ENCODE peak calls at places on chromosomes 2 and 18, in ten cellular contexts. One of them, this sample, is unnamed.
A peak's percentile ranks its signal among the peaks of the same experiment; 100 is the strongest.

GRCh38 chr2:148565272-148565894 is 79.2 kb upstream of the EPC2 start:
- DNase-seq in tibial artery: no peak
- DNase-seq in PC-3: peak; percentile 49
- DNase-seq in NB4: peak; percentile 37
- DNase-seq in astrocyte of the spinal cord: no peak
- DNase-seq in GM12864: no peak
- DNase-seq in GM10248: no peak
- DNase-seq in neural progenitor cell: peak; percentile 30
- DNase-seq in HL-60: no peak
- DNase-seq in endothelial cell: peak; percentile 9
- DNase-seq in this sample: no peak

GRCh38 chr2:224404766-224405165 is 2.9 kb upstream of the FAM124B start:
- DNase-seq in GM12864: no peak
- DNase-seq in NB4: no peak
- DNase-seq in PC-3: no peak
- DNase-seq in HL-60: no peak
- DNase-seq in endothelial cell: no peak
- DNase-seq in GM10248: no peak
- DNase-seq in neural progenitor cell: no peak
- DNase-seq in tibial artery: no peak
- DNase-seq in astrocyte of the spinal cord: no peak
- DNase-seq in this sample: no peak

GRCh38 chr18:50776383-50776782 is 43.4 kb downstream of the MRO start:
- DNase-seq in neural progenitor cell: no peak
- DNase-seq in endothelial cell: no peak
- DNase-seq in tibial artery: no peak
- DNase-seq in HL-60: no peak
- DNase-seq in PC-3: no peak
- DNase-seq in NB4: no peak
- DNase-seq in astrocyte of the spinal cord: no peak
- DNase-seq in GM12864: no peak
- DNase-seq in GM10248: no peak
- DNase-seq in this sample: no peak

GRCh38 chr2:65261676-65262075 is 34.0 kb downstream of the ACTR2 start:
- DNase-seq in tibial artery: no peak
- DNase-seq in PC-3: no peak
- DNase-seq in GM12864: no peak
- DNase-seq in astrocyte of the spinal cord: no peak
- DNase-seq in neural progenitor cell: no peak
- DNase-seq in GM10248: no peak
- DNase-seq in endothelial cell: no peak
- DNase-seq in NB4: no peak
- DNase-seq in HL-60: no peak
- DNase-seq in this sample: no peak

GRCh38 chr2:112839407-112840067 is 3.0 kb upstream of the IL1B start:
- DNase-seq in NB4: peak; percentile 82
- DNase-seq in PC-3: peak; percentile 47
- DNase-seq in endothelial cell: no peak
- DNase-seq in GM12864: no peak
- DNase-seq in tibial artery: no peak
- DNase-seq in GM10248: no peak
- DNase-seq in astrocyte of the spinal cord: no peak
- DNase-seq in neural progenitor cell: no peak
- DNase-seq in HL-60: peak; percentile 34
- DNase-seq in this sample: no peak

GRCh38 chr2:33363599-33364300 is 112.7 kb upstream of the RASGRP3 start:
- DNase-seq in GM12864: no peak
- DNase-seq in HL-60: no peak
- DNase-seq in PC-3: no peak
- DNase-seq in endothelial cell: no peak
- DNase-seq in NB4: no peak
- DNase-seq in astrocyte of the spinal cord: no peak
- DNase-seq in tibial artery: no peak
- DNase-seq in GM10248: no peak
- DNase-seq in neural progenitor cell: no peak
- DNase-seq in this sample: no peak

GRCh38 chr2:202135111-202135874 is 62.2 kb downstream of the KIAA2012 start:
- DNase-seq in tibial artery: peak; percentile 90
- DNase-seq in NB4: no peak
- DNase-seq in GM10248: no peak
- DNase-seq in astrocyte of the spinal cord: peak; percentile 98
- DNase-seq in neural progenitor cell: no peak
- DNase-seq in GM12864: no peak
- DNase-seq in endothelial cell: no peak
- DNase-seq in PC-3: peak; percentile 37
- DNase-seq in HL-60: no peak
- DNase-seq in this sample: no peak

GRCh38 chr2:231680992-231681852 is 27.1 kb upstream of the PTMA start:
- DNase-seq in endothelial cell: peak; percentile 77
- DNase-seq in NB4: peak; percentile 88
- DNase-seq in HL-60: peak; percentile 70
- DNase-seq in astrocyte of the spinal cord: peak; percentile 73
- DNase-seq in GM12864: no peak
- DNase-seq in GM10248: peak; percentile 95
- DNase-seq in neural progenitor cell: peak; percentile 97
- DNase-seq in tibial artery: peak; percentile 92
- DNase-seq in PC-3: peak; percentile 70
- DNase-seq in this sample: no peak

GRCh38 chr18:49804096-49804495 is 9.2 kb downstream of the ACAA2 start:
- DNase-seq in GM10248: no peak
- DNase-seq in HL-60: no peak
- DNase-seq in NB4: no peak
- DNase-seq in endothelial cell: no peak
- DNase-seq in PC-3: no peak
- DNase-seq in tibial artery: no peak
- DNase-seq in GM12864: no peak
- DNase-seq in neural progenitor cell: no peak
- DNase-seq in astrocyte of the spinal cord: no peak
- DNase-seq in this sample: peak; percentile 31

GRCh38 chr2:75342504-75343175 is 143.3 kb upstream of the TACR1 start:
- DNase-seq in GM10248: no peak
- DNase-seq in neural progenitor cell: no peak
- DNase-seq in GM12864: peak; percentile 16
- DNase-seq in tibial artery: no peak
- DNase-seq in NB4: no peak
- DNase-seq in astrocyte of the spinal cord: no peak
- DNase-seq in PC-3: no peak
- DNase-seq in endothelial cell: no peak
- DNase-seq in HL-60: no peak
- DNase-seq in this sample: no peak

GRCh38 chr2:119810039-119810630 is 50.4 kb downstream of the PTPN4 start:
- DNase-seq in endothelial cell: no peak
- DNase-seq in GM10248: no peak
- DNase-seq in neural progenitor cell: no peak
- DNase-seq in NB4: no peak
- DNase-seq in tibial artery: no peak
- DNase-seq in GM12864: no peak
- DNase-seq in HL-60: no peak
- DNase-seq in astrocyte of the spinal cord: no peak
- DNase-seq in PC-3: peak; percentile 40
- DNase-seq in this sample: no peak

GRCh38 chr18:63318882-63319382 is 637 bp downstream of the BCL2 start:
- DNase-seq in tibial artery: no peak
- DNase-seq in PC-3: no peak
- DNase-seq in neural progenitor cell: no peak
- DNase-seq in HL-60: no peak
- DNase-seq in endothelial cell: no peak
- DNase-seq in astrocyte of the spinal cord: peak; percentile 41
- DNase-seq in NB4: no peak
- DNase-seq in GM12864: no peak
- DNase-seq in GM10248: no peak
- DNase-seq in this sample: no peak

GRCh38 chr18:63321291-63321690 is 1.7 kb upstream of the BCL2 start:
- DNase-seq in astrocyte of the spinal cord: no peak
- DNase-seq in tibial artery: no peak
- DNase-seq in neural progenitor cell: no peak
- DNase-seq in PC-3: no peak
- DNase-seq in NB4: no peak
- DNase-seq in endothelial cell: no peak
- DNase-seq in GM12864: no peak
- DNase-seq in HL-60: no peak
- DNase-seq in GM10248: no peak
- DNase-seq in this sample: no peak

GRCh38 chr18:63319383-63320040 is at the start of gene BCL2:
- DNase-seq in HL-60: peak; percentile 72
- DNase-seq in PC-3: peak; percentile 10
- DNase-seq in neural progenitor cell: peak; percentile 73
- DNase-seq in tibial artery: peak; percentile 73
- DNase-seq in astrocyte of the spinal cord: peak; percentile 57
- DNase-seq in GM10248: no peak
- DNase-seq in NB4: peak; percentile 75
- DNase-seq in endothelial cell: peak; percentile 37
- DNase-seq in GM12864: no peak
- DNase-seq in this sample: peak; percentile 55

GRCh38 chr18:63320690-63321265 is 1.2 kb upstream of the BCL2 start:
- DNase-seq in endothelial cell: peak; percentile 39
- DNase-seq in astrocyte of the spinal cord: peak; percentile 36
- DNase-seq in NB4: peak; percentile 72
- DNase-seq in tibial artery: peak; percentile 76
- DNase-seq in GM10248: peak; percentile 58
- DNase-seq in HL-60: peak; percentile 70
- DNase-seq in GM12864: no peak
- DNase-seq in PC-3: peak; percentile 40
- DNase-seq in neural progenitor cell: peak; percentile 42
- DNase-seq in this sample: peak; percentile 83

GRCh38 chr18:63320041-63320689 is 596 bp upstream of the BCL2 start:
- DNase-seq in GM12864: peak; percentile 80
- DNase-seq in endothelial cell: peak; percentile 66
- DNase-seq in PC-3: peak; percentile 63
- DNase-seq in NB4: peak; percentile 92
- DNase-seq in tibial artery: peak; percentile 92
- DNase-seq in neural progenitor cell: peak; percentile 87
- DNase-seq in HL-60: peak; percentile 95
- DNase-seq in astrocyte of the spinal cord: peak; percentile 77
- DNase-seq in GM10248: peak; percentile 88
- DNase-seq in this sample: peak; percentile 92
- TF ChIP-seq CTCF in GM12864: no peak
- TF ChIP-seq CTCF in endothelial cell: no peak
- TF ChIP-seq CTCF in PC-3: no peak
- TF ChIP-seq CTCF in NB4: no peak
- TF ChIP-seq CTCF in tibial artery: no peak
- TF ChIP-seq CTCF in neural progenitor cell: peak; percentile 3
- TF ChIP-seq CTCF in HL-60: no peak
- TF ChIP-seq CTCF in astrocyte of the spinal cord: peak; percentile 1
- TF ChIP-seq CTCF in GM10248: peak; percentile 38
- TF ChIP-seq CTCF in this sample: no peak

GRCh38 chr2:100642425-100642824 is 79.6 kb downstream of the PDCL3 start:
- DNase-seq in astrocyte of the spinal cord: no peak
- DNase-seq in NB4: no peak
- DNase-seq in PC-3: no peak
- DNase-seq in endothelial cell: no peak
- DNase-seq in GM10248: no peak
- DNase-seq in tibial artery: no peak
- DNase-seq in neural progenitor cell: no peak
- DNase-seq in GM12864: no peak
- DNase-seq in HL-60: no peak
- DNase-seq in this sample: no peak
- TF ChIP-seq CTCF in astrocyte of the spinal cord: no peak
- TF ChIP-seq CTCF in NB4: no peak
- TF ChIP-seq CTCF in PC-3: no peak
- TF ChIP-seq CTCF in endothelial cell: no peak
- TF ChIP-seq CTCF in GM10248: no peak
- TF ChIP-seq CTCF in tibial artery: no peak
- TF ChIP-seq CTCF in neural progenitor cell: no peak
- TF ChIP-seq CTCF in GM12864: no peak
- TF ChIP-seq CTCF in HL-60: no peak
- TF ChIP-seq CTCF in this sample: no peak

DNA sequence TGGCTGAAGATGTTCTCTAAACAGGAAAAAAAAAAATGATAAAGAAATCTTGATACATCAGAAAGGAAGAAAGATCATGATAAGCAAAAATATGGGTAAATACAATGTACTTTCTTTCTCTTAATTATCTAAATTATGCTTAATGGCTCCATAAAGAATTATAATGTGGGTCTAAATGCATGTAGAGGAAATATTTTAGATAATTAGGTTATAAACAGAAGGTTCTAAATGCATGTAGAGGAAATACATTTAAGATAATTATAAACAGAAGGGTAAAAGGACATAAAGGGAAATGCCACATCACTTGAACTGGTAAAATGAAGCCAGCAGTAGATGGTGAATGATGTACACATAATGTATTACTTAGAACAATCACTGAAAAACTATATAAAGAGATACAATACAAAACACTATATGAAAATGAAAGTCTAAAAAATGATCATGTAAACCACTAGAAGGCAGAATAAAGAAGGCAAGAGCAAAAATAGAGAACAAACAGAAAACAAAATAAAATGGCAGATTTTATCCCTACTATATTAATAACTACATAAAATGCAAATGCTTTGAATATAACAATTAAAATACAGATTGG is 308.4 kb upstream of the CDH2 start:
- DNase-seq in astrocyte of the spinal cord: no peak
- DNase-seq in PC-3: no peak
- DNase-seq in tibial artery: no peak
- DNase-seq in GM10248: no peak
- DNase-seq in HL-60: no peak
- DNase-seq in NB4: no peak
- DNase-seq in endothelial cell: no peak
- DNase-seq in GM12864: no peak
- DNase-seq in neural progenitor cell: no peak
- DNase-seq in this sample: no peak
- TF ChIP-seq CTCF in astrocyte of the spinal cord: no peak
- TF ChIP-seq CTCF in PC-3: no peak
- TF ChIP-seq CTCF in tibial artery: no peak
- TF ChIP-seq CTCF in GM10248: no peak
- TF ChIP-seq CTCF in HL-60: no peak
- TF ChIP-seq CTCF in NB4: no peak
- TF ChIP-seq CTCF in endothelial cell: no peak
- TF ChIP-seq CTCF in GM12864: no peak
- TF ChIP-seq CTCF in neural progenitor cell: no peak
- TF ChIP-seq CTCF in this sample: no peak

GRCh38 chr2:229636568-229636967 is 77.8 kb downstream of the DNER start:
- DNase-seq in HL-60: no peak
- DNase-seq in PC-3: peak; percentile 5
- DNase-seq in GM12864: no peak
- DNase-seq in NB4: no peak
- DNase-seq in tibial artery: no peak
- DNase-seq in neural progenitor cell: no peak
- DNase-seq in GM10248: no peak
- DNase-seq in endothelial cell: no peak
- DNase-seq in astrocyte of the spinal cord: no peak
- DNase-seq in this sample: no peak

GRCh38 chr2:229642371-229642770 is 72.0 kb downstream of the DNER start:
- DNase-seq in HL-60: no peak
- DNase-seq in PC-3: peak; percentile 71
- DNase-seq in GM10248: no peak
- DNase-seq in neural progenitor cell: no peak
- DNase-seq in tibial artery: no peak
- DNase-seq in GM12864: no peak
- DNase-seq in NB4: no peak
- DNase-seq in astrocyte of the spinal cord: no peak
- DNase-seq in endothelial cell: no peak
- DNase-seq in this sample: no peak

DNA sequence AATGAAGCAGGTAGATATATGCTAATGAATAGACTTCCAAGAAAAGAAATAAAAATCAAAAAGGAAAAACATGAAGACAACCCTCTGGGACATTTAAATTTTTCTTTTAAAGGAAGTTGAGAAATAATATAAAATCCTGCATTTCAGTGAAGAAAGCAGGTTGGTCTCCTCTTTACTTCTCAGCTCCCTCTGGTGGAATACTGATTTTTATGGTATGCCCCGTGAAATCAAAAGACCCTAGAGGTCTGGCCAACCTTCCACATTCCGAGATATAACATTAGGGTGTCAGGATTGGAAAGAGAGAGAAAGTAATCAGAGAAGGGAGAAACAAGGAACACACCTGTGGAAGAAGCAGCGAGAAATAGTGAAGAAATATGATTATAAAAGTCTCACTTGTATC is 72.7 kb downstream of the DNER start:
- DNase-seq in PC-3: no peak
- DNase-seq in tibial artery: no peak
- DNase-seq in NB4: no peak
- DNase-seq in endothelial cell: no peak
- DNase-seq in HL-60: no peak
- DNase-seq in GM12864: no peak
- DNase-seq in neural progenitor cell: no peak
- DNase-seq in GM10248: no peak
- DNase-seq in astrocyte of the spinal cord: no peak
- DNase-seq in this sample: no peak
- TF ChIP-seq CTCF in PC-3: peak; percentile 54
- TF ChIP-seq CTCF in tibial artery: no peak
- TF ChIP-seq CTCF in NB4: no peak
- TF ChIP-seq CTCF in endothelial cell: no peak
- TF ChIP-seq CTCF in HL-60: no peak
- TF ChIP-seq CTCF in GM12864: no peak
- TF ChIP-seq CTCF in neural progenitor cell: peak; percentile 23
- TF ChIP-seq CTCF in GM10248: no peak
- TF ChIP-seq CTCF in astrocyte of the spinal cord: peak; percentile 41
- TF ChIP-seq CTCF in this sample: no peak